ENCODE peak calls at places on chromosomes 11 and 22, in six cellular contexts. M is stimulated activated CD4-positive, alpha-beta T cell treated with anti-CD3 and anti-CD28 coated beads, Interleukin-1b, Interleukin-23, amount 100 ng/mL, for 24 hours; F is mesendoderm; C is T-helper 17 cell; S is NCI-H2029; Z is NCI-H1092 treated with DMSO at 0.1 percent for 48 hours. B is an unnamed sample.

GRCh38 chr22:32636884-32637283 is 162.3 kb downstream of the FBXO7 start:
- DNase-seq in M (no peak), F (no peak), C (no peak), S (no peak), Z (no peak), B (no peak)

GRCh38 chr22:26466196-26466595 is 17.4 kb downstream of the HPS4 start:
- DNase-seq in M (no peak), F (no peak), C (no peak), S (no peak), Z (no peak), B (no peak)

GRCh38 chr22:44444341-44445306 is 53.4 kb downstream of the RTL6 start:
- DNase-seq in M (no peak), F (peak), C (no peak), S (no peak), Z (no peak), B (no peak)

GRCh38 chr11:62054484-62055121 is 69.2 kb upstream of the INCENP start:
- DNase-seq in M (no peak), F (peak), C (no peak), S (no peak), Z (peak), B (no peak)

GRCh38 chr11:116700586-116701220 is 72.1 kb downstream of the BUD13 start:
- DNase-seq in M (no peak), F (no peak), C (no peak), S (no peak), Z (no peak), B (no peak)

GRCh38 chr11:30143098-30143705 is 87.6 kb upstream of the FSHB start:
- DNase-seq in M (no peak), F (peak), C (no peak), S (peak), Z (peak), B (no peak)

GRCh38 chr22:37472418-37473006 is 13.7 kb downstream of the MFNG start:
- DNase-seq in M (no peak), F (peak), C (peak), S (no peak), Z (peak), B (no peak)

GRCh38 chr22:20577045-20577444 is 69.6 kb downstream of the MED15 start:
- DNase-seq in M (no peak), F (no peak), C (no peak), S (no peak), Z (no peak), B (no peak)

GRCh38 chr11:68016161-68016903 is 6.2 kb downstream of the ALDH3B1 start:
- DNase-seq in M (no peak), F (no peak), C (no peak), S (no peak), Z (no peak), B (no peak)

GRCh38 chr11:61885166-61885778 is 6.1 kb downstream of the FADS3 start:
- DNase-seq in M (no peak), F (peak), C (no peak), S (no peak), Z (no peak), B (no peak)

GRCh38 chr11:77361184-77361583 is 59.7 kb upstream of the GDPD4 start:
- DNase-seq in M (no peak), F (peak), C (no peak), S (no peak), Z (no peak), B (no peak)

GRCh38 chr11:120710354-120711187 is 199.0 kb downstream of the GRIK4 start:
- DNase-seq in M (no peak), F (peak), C (no peak), S (no peak), Z (no peak), B (no peak)

GRCh38 chr22:39183991-39184585 is 31.6 kb upstream of the CBX7 start:
- DNase-seq in M (no peak), F (peak), C (no peak), S (no peak), Z (no peak), B (peak)

B was measured in substantia nigra.